ENCODE peak calls at places on chromosomes 3 and 15, in seven cellular contexts. J is amniotic stem cell; F is stimulated activated CD4-positive, alpha-beta T cell treated with anti-CD3 and anti-CD28 coated beads, Interleukin-1b, Interleukin-23, amount 100 ng/mL, for 24 hours; T is fibroblast of the conjunctiva; Z is activated CD4-positive, alpha-beta T cell treated with anti-CD3 and anti-CD28 coated beads, Interleukin-2, amount 50 U/mL, for 1 hour; V is NCI-H1930; L is GM03348. U is an unnamed sample.

GRCh38 chr15:72487070-72487797 is 13.1 kb downstream of the ARIH1 start:
- DNase-seq in J (no peak), F (no peak), T (no peak), Z (no peak), V (no peak), L (peak; percentile 20), U (no peak)

GRCh38 chr3:34568766-34569165 is 770.3 kb downstream of the PDCD6IP start:
- DNase-seq in J (no peak), F (no peak), T (no peak), Z (no peak), V (no peak), L (no peak), U (no peak)

GRCh38 chr3:38018296-38019266 is 10.9 kb downstream of the PLCD1 start:
- DNase-seq in J (no peak), F (no peak), T (no peak), Z (no peak), V (no peak), L (no peak), U (no peak)

GRCh38 chr3:190644035-190644434 is 130.2 kb downstream of the IL1RAP start:
- DNase-seq in J (no peak), F (no peak), T (no peak), Z (no peak), V (no peak), L (no peak), U (no peak)

GRCh38 chr3:109532257-109533216 is 195.2 kb upstream of the DPPA4 start:
- DNase-seq in J (no peak), F (peak; percentile 20), T (peak; percentile 73), Z (peak; percentile 13), V (peak; percentile 48), L (peak; percentile 18), U (no peak)

GRCh38 chr15:62769604-62770003 is 272.9 kb upstream of the TPM1 start:
- DNase-seq in J (no peak), F (no peak), T (no peak), Z (no peak), V (no peak), L (peak; percentile 68), U (no peak)

GRCh38 chr15:33448961-33449611 is 138.3 kb downstream of the RYR3 start:
- DNase-seq in J (no peak), F (no peak), T (no peak), Z (no peak), V (no peak), L (no peak), U (no peak)

GRCh38 chr15:88637841-88638625 is 783 bp upstream of the ISG20 start:
- DNase-seq in J (no peak), F (no peak), T (no peak), Z (no peak), V (no peak), L (no peak), U (no peak)

GRCh38 chr3:63912768-63913588 is 795 bp upstream of the SCAANT1 start:
- DNase-seq in J (no peak), F (peak; percentile 10), T (no peak), Z (peak; percentile 53), V (no peak), L (peak; percentile 41), U (peak; percentile 45)

GRCh38 chr3:31014317-31015040 is 120.0 kb upstream of the GADL1 start:
- DNase-seq in J (no peak), F (no peak), T (no peak), Z (no peak), V (no peak), L (peak; percentile 32), U (no peak)

GRCh38 chr3:154904328-154904727 is 175.8 kb upstream of the MME start:
- DNase-seq in J (no peak), F (no peak), T (no peak), Z (no peak), V (no peak), L (peak; percentile 25), U (no peak)

GRCh38 chr15:90496791-90497190 is 32.9 kb upstream of the CRTC3 start:
- DNase-seq in J (no peak), F (no peak), T (no peak), Z (no peak), V (no peak), L (peak; percentile 15), U (no peak)

GRCh38 chr15:76866716-76867321 is 38.3 kb downstream of the SCAPER start:
- DNase-seq in J (no peak), F (no peak), T (peak; percentile 22), Z (no peak), V (peak; percentile 10), L (peak; percentile 49), U (no peak)

GRCh38 chr3:108089544-108089943 is 1.3 kb downstream of the CD47 start:
- DNase-seq in J (no peak), F (no peak), T (no peak), Z (no peak), V (no peak), L (no peak), U (no peak)

GRCh38 chr3:195208183-195208582 is 62.8 kb downstream of the XXYLT1 start:
- DNase-seq in J (no peak), F (no peak), T (no peak), Z (no peak), V (no peak), L (no peak), U (no peak)

GRCh38 chr3:38039899-38040261 is 872 bp downstream of the DLEC1 start:
- DNase-seq in J (no peak), F (no peak), T (no peak), Z (peak; percentile 55), V (no peak), L (peak; percentile 25), U (peak; percentile 78)

GRCh38 chr3:51559266-51559907 is 20.9 kb downstream of the RAD54L2 start:
- DNase-seq in J (peak; percentile 49), F (no peak), T (peak; percentile 43), Z (no peak), V (no peak), L (peak; percentile 68), U (no peak)

GRCh38 chr3:39275963-39276593 is 3.8 kb downstream of the CX3CR1 start:
- DNase-seq in J (no peak), F (no peak), T (no peak), Z (no peak), V (no peak), L (no peak), U (no peak)

GRCh38 chr15:74599156-74599555 is 16.5 kb upstream of the CLK3 start:
- DNase-seq in J (no peak), F (no peak), T (no peak), Z (no peak), V (no peak), L (no peak), U (no peak)

GRCh38 chr15:52021128-52021671 is 2.2 kb downstream of the MAPK6 start:
- DNase-seq in J (peak; percentile 78), F (peak; percentile 48), T (peak; percentile 95), Z (peak; percentile 51), V (no peak), L (peak; percentile 83), U (no peak)

GRCh38 chr3:11447584-11448200 is 175.5 kb downstream of the ATG7 start:
- DNase-seq in J (no peak), F (no peak), T (no peak), Z (no peak), V (no peak), L (no peak), U (no peak)

GRCh38 chr3:45226206-45226915 is at the start of gene TMEM158:
- DNase-seq in J (peak; percentile 64), F (peak; percentile 71), T (no peak), Z (peak; percentile 61), V (peak; percentile 14), L (peak; percentile 98), U (peak; percentile 38)

GRCh38 chr3:39294446-39295183 is 14.8 kb upstream of the CX3CR1 start:
- DNase-seq in J (no peak), F (no peak), T (no peak), Z (no peak), V (no peak), L (no peak), U (no peak)

GRCh38 chr15:89770041-89770440 is 6.1 kb upstream of the MESP2 start:
- DNase-seq in J (no peak), F (no peak), T (no peak), Z (no peak), V (no peak), L (peak; percentile 56), U (no peak)